ENCODE peak calls at places on chromosomes 1 and 21, in six cellular contexts. Y is PC-3, C is brain microvascular endothelial cell, F is AG04450, N is foreskin fibroblast, O is tibial artery. L is an unnamed sample.

GRCh38 chr21:42969193-42969600 is 5.2 kb upstream of the PKNOX1 start:
- DNase-seq in Y (no peak), C (no peak), F (no peak), N (no peak), O (no peak), L (no peak)

GRCh38 chr1:145887631-145888030 is 2.0 kb upstream of the ANKRD35 start:
- DNase-seq in Y (peak; percentile 66), C (no peak), F (no peak), N (no peak), O (no peak), L (no peak)

GRCh38 chr21:25509862-25510261 is 97.4 kb downstream of the MRPL39 start:
- DNase-seq in Y (no peak), C (no peak), F (no peak), N (no peak), O (no peak), L (peak; percentile 82)

GRCh38 chr1:224380003-224380402 is 23.3 kb downstream of the CNIH4 start:
- DNase-seq in Y (no peak), C (no peak), F (no peak), N (no peak), O (no peak), L (peak; percentile 68)

GRCh38 chr1:49298304-49298703 is 521.6 kb upstream of the BEND5 start:
- DNase-seq in Y (peak; percentile 28), C (no peak), F (no peak), N (peak; percentile 3), O (no peak), L (no peak)

GRCh38 chr1:226061793-226062557 is 541 bp upstream of the H3-3A start:
- DNase-seq in Y (peak; percentile 89), C (peak; percentile 33), F (no peak), N (peak; percentile 90), O (peak; percentile 73), L (no peak)

GRCh38 chr1:201704439-201704792 is 124.5 kb upstream of the IPO9 start:
- DNase-seq in Y (no peak), C (no peak), F (no peak), N (no peak), O (no peak), L (no peak)

GRCh38 chr1:156025873-156026272 is 5.1 kb upstream of the SSR2 start:
- DNase-seq in Y (no peak), C (peak; percentile 62), F (no peak), N (peak; percentile 74), O (no peak), L (peak; percentile 57)

GRCh38 chr1:25109527-25109926 is 122.8 kb downstream of the SYF2 start:
- DNase-seq in Y (no peak), C (no peak), F (no peak), N (no peak), O (no peak), L (peak; percentile 78)

GRCh38 chr1:111199881-111200801 is at the start of gene DENND2D:
- DNase-seq in Y (peak; percentile 10), C (no peak), F (no peak), N (no peak), O (peak; percentile 82), L (peak; percentile 92)

GRCh38 chr1:222791006-222791710 is 23.7 kb upstream of the DISP1 start:
- DNase-seq in Y (no peak), C (peak; percentile 54), F (no peak), N (peak; percentile 21), O (no peak), L (no peak)

GRCh38 chr1:9426291-9426711 is 113.0 kb upstream of the SLC25A33 start:
- DNase-seq in Y (no peak), C (no peak), F (no peak), N (no peak), O (no peak), L (peak; percentile 96)

GRCh38 chr1:186838380-186839076 is 9.8 kb downstream of the PLA2G4A start:
- DNase-seq in Y (no peak), C (no peak), F (no peak), N (no peak), O (no peak), L (no peak)

GRCh38 chr1:88973520-88974137 is 18.8 kb downstream of the KYAT3 start:
- DNase-seq in Y (peak; percentile 71), C (peak; percentile 41), F (no peak), N (peak; percentile 62), O (no peak), L (peak; percentile 58)

DNA sequence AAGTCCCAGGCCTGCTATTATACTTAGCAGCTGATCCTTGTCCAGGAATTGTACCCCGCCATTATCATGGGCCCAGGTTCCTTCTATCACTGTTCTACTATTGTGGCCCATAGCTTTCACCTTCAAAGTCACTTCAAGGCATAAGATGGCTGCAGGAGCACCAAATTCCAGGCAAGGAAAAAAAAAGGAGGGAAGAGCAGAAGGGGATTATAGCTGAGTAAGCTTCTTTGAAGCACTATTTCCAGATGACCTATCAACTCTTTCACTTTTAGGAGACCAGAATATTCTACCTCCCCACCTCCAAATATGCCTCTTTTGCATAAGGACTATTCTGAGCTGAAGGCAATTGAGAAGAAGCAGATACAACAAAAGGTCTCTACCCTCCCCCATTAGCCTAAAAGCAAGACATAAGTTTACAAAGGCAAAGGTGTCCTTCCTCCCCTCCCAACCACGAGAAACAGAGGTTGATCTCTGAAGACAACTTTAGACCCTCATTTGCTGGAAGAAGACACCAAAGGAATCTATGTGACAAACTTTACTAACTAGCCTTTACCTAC is 41.8 kb downstream of the PTAFR start:
- DNase-seq in Y (no peak), C (no peak), F (no peak), N (no peak), O (no peak), L (peak; percentile 41)
- H3K4me3 ChIP-seq in Y (no peak overlapping the region), C (no peak overlapping the region), F (no peak overlapping the region), N (no peak overlapping the region), O (no peak overlapping the region), L (no peak overlapping the region)

GRCh38 chr1:161199506-161200119 is 759 bp upstream of the ADAMTS4 start:
- DNase-seq in Y (no peak), C (no peak), F (no peak), N (no peak), O (no peak), L (no peak)

GRCh38 chr1:161198877-161199431 is at the start of gene ADAMTS4:
- DNase-seq in Y (no peak), C (peak; percentile 54), F (peak; percentile 48), N (peak; percentile 92), O (peak; percentile 56), L (no peak)

GRCh38 chr1:161196521-161197451 is 2.1 kb downstream of the ADAMTS4 start:
- DNase-seq in Y (no peak), C (peak; percentile 53), F (peak; percentile 59), N (peak; percentile 94), O (no peak), L (no peak)

GRCh38 chr1:161197560-161198205 is 1.2 kb downstream of the ADAMTS4 start:
- DNase-seq in Y (no peak), C (no peak), F (no peak), N (no peak), O (no peak), L (no peak)

DNA sequence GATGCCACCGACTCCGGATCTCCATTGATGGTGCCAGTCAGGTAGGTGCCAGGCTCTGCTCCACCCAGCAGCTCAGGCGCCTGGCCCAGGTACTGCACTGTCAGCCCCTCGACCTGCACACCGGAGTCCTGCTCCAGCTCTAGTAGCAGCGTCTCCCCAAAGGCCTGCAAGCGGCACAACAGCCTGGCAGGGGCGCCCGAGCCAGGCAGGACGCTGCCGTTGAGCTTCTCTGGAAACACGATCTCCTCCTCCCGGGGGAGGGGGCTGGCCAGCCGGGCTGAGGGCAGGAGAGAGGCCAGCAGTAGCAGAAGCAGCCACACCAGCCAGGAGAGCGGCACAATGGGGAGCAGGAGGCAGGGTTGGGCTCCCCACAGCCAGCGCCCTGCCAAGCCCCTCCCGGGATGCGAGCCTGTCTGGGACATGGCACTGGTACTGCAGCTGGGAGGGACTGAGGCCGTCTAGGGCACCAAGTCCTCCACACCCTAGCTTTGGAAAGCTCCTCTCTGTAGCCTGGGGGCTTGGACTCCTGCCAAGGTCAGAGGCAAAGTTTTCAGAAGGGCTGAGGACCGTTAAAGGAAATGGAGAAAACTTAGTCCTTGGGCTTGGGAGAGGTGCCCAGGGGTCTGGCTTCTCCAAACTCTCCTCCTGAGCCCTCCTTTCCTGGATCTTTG is 513 bp downstream of the ADAMTS4 start:
- DNase-seq in Y (peak; percentile 44), C (no peak), F (no peak), N (peak; percentile 70), O (no peak), L (no peak)
- TF ChIP-seq CTCF in Y (no peak), C (no peak), F (peak; percentile 7), N (peak; percentile 10), O (no peak), L (no peak)

GRCh38 chr1:64826991-64827390 is 82.1 kb downstream of the RAVER2 start:
- DNase-seq in Y (no peak), C (peak; percentile 24), F (no peak), N (no peak), O (no peak), L (peak; percentile 28)
- H3K4me3 ChIP-seq in Y (no peak overlapping the region), C (no peak overlapping the region), F (no peak overlapping the region), N (no peak overlapping the region), O (no peak overlapping the region), L (no peak overlapping the region)

GRCh38 chr1:41503507-41504125 is 19.1 kb upstream of the EDN2 start:
- DNase-seq in Y (no peak), C (no peak), F (no peak), N (peak; percentile 68), O (no peak), L (no peak)
- TF ChIP-seq CTCF in Y (peak; percentile 49), C (peak; percentile 37), F (peak; percentile 14), N (peak; percentile 12), O (no peak), L (no peak)